ENCODE peak calls at places on chromosomes 2 and 18, in four cellular contexts. N is neuronal stem cell, J is HL-60, L is transverse colon. Z is an unnamed sample.

GRCh38 chr2:120722603-120723421 is 12.9 kb upstream of the GLI2 start:
- DNase-seq in N (no peak), J (no peak), L (no peak), Z (no peak)

GRCh38 chr2:232898592-232899541 is 28.8 kb downstream of the SNORC start:
- DNase-seq in N (no peak), J (no peak), L (no peak), Z (no peak)

GRCh38 chr2:43611987-43612894 is 16.4 kb upstream of the THADA start:
- DNase-seq in N (peak; percentile 65), J (peak; percentile 74), L (peak; percentile 73), Z (peak; percentile 65)

GRCh38 chr2:161102770-161103450 is 57.3 kb upstream of the TANK start:
- DNase-seq in N (no peak), J (no peak), L (no peak), Z (no peak)

GRCh38 chr2:10255189-10256030 is 47.3 kb upstream of the HPCAL1 start:
- DNase-seq in N (no peak), J (no peak), L (no peak), Z (peak; percentile 31)

GRCh38 chr18:9918016-9918680 is 4.3 kb downstream of the VAPA start:
- DNase-seq in N (no peak), J (no peak), L (no peak), Z (no peak)

GRCh38 chr2:38174646-38175096 is 98.7 kb upstream of the CYP1B1 start:
- DNase-seq in N (no peak), J (peak; percentile 90), L (no peak), Z (no peak)

GRCh38 chr2:24382363-24383021 is 22.2 kb upstream of the ITSN2 start:
- DNase-seq in N (peak; percentile 49), J (peak; percentile 58), L (peak; percentile 54), Z (peak; percentile 62)

GRCh38 chr2:46439582-46439981 is 39.8 kb upstream of the TMEM247 start:
- DNase-seq in N (no peak), J (peak; percentile 44), L (no peak), Z (no peak)

GRCh38 chr18:9673296-9674251 is 34.5 kb upstream of the RAB31 start:
- DNase-seq in N (no peak), J (peak; percentile 89), L (peak; percentile 56), Z (no peak)

GRCh38 chr2:73232471-73233153 is 427 bp downstream of the PRADC1 start:
- DNase-seq in N (no peak), J (peak; percentile 29), L (peak; percentile 57), Z (no peak)

GRCh38 chr2:229407170-229407569 is 136.1 kb upstream of the PID1 start:
- DNase-seq in N (no peak), J (no peak), L (peak; percentile 52), Z (peak; percentile 70)

GRCh38 chr2:95333888-95334338 is 36.8 kb downstream of the KCNIP3 start:
- DNase-seq in N (no peak), J (no peak), L (peak; percentile 73), Z (peak; percentile 37)

GRCh38 chr18:11154369-11154982 is 5.1 kb upstream of the PIEZO2 start:
- DNase-seq in N (peak; percentile 40), J (peak; percentile 22), L (no peak), Z (no peak)

GRCh38 chr18:55360061-55360460 is 227.9 kb downstream of the TCF4 start:
- DNase-seq in N (no peak), J (no peak), L (no peak), Z (no peak)

GRCh38 chr2:82675186-82675585 is 1783.9 kb downstream of the SUCLG1 start:
- DNase-seq in N (no peak), J (no peak), L (no peak), Z (no peak)

GRCh38 chr2:150937030-150937429 is 324.6 kb downstream of the RBM43 start:
- DNase-seq in N (no peak), J (no peak), L (no peak), Z (no peak)

GRCh38 chr2:37623971-37624897 is 47.2 kb downstream of the CDC42EP3 start:
- DNase-seq in N (no peak), J (no peak), L (no peak), Z (no peak)

GRCh38 chr2:70011786-70012185 is 50.4 kb upstream of the ASPRV1 start:
- DNase-seq in N (no peak), J (no peak), L (no peak), Z (no peak)

GRCh38 chr2:99600929-99601680 is 111.3 kb upstream of the REV1 start:
- DNase-seq in N (no peak), J (no peak), L (no peak), Z (peak; percentile 64)

DNA sequence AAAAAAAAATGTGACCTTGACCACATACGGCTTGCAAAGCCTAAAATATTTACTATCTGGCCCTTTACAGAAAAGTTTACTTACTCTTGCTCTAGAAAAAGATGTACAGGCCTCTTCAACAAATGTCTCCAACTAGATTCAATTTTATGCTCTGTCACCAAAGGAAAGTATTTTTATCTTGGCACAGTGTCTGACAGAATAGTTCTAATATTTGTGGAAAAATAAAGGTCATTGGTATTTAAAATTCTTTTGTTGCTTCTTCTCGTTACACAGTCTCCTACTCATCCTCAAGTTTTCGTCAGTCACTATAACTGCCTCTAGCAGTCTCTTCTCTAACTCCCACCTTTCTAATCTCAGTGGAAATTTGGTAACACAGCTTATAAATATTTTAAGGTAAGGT is 1.4 kb downstream of the RBKS start:
- DNase-seq in N (no peak), J (no peak), L (no peak), Z (no peak)
- H3K27ac ChIP-seq in N (no peak overlapping the region), J (peak overlapping the region; percentile 96), L (peak overlapping the region; percentile 93), Z (no peak overlapping the region)

GRCh38 chr2:119549236-119549635 is 5.0 kb downstream of the CFAP221 start:
- DNase-seq in N (no peak), J (no peak), L (no peak), Z (no peak)
- H3K27me3 ChIP-seq in N (no peaks in the 10 kb centered on the region), J (peaks cover 12% of the 10 kb centered on the region), L (peaks cover 4% of the 10 kb centered on the region), Z (no peaks in the 10 kb centered on the region)

GRCh38 chr2:26754539-26754938 is 9.5 kb upstream of the SLC35F6 start:
- DNase-seq in N (no peak), J (no peak), L (no peak), Z (no peak)
- H3K27ac ChIP-seq in N (no peak overlapping the region), J (no peak overlapping the region), L (no peak overlapping the region), Z (no peak overlapping the region)

GRCh38 chr2:176083796-176084261 is at the start of gene EVX2:
- DNase-seq in N (no peak), J (no peak), L (no peak), Z (no peak)

GRCh38 chr2:176087330-176088047 is 3.7 kb upstream of the EVX2 start:
- DNase-seq in N (no peak), J (no peak), L (no peak), Z (no peak)

GRCh38 chr2:176085120-176085788 is 1.5 kb upstream of the EVX2 start:
- DNase-seq in N (no peak), J (no peak), L (no peak), Z (no peak)

GRCh38 chr2:176088048-176088936 is 4.2 kb upstream of the HOXD13 start:
- DNase-seq in N (no peak), J (peak; percentile 44), L (peak; percentile 59), Z (no peak)

GRCh38 chr2:176085861-176086771 is 2.4 kb upstream of the EVX2 start:
- DNase-seq in N (no peak), J (peak; percentile 43), L (peak; percentile 49), Z (no peak)
- H3K27me3 ChIP-seq in N (peaks cover 57% of the 10 kb centered on the region), J (peaks cover 96% of the 10 kb centered on the region), L (peaks cover 100% of the 10 kb centered on the region), Z (no peaks in the 10 kb centered on the region)

GRCh38 chr2:157430266-157430665 is 13.6 kb downstream of the CYTIP start:
- DNase-seq in N (no peak), J (no peak), L (no peak), Z (no peak)

GRCh38 chr2:157428500-157429175 is 15.3 kb downstream of the CYTIP start:
- DNase-seq in N (no peak), J (no peak), L (no peak), Z (no peak)

GRCh38 chr2:157427922-157428303 is 16.0 kb downstream of the CYTIP start:
- DNase-seq in N (no peak), J (no peak), L (no peak), Z (no peak)

GRCh38 chr2:157433335-157433890 is 10.5 kb downstream of the CYTIP start:
- DNase-seq in N (no peak), J (no peak), L (no peak), Z (no peak)

DNA sequence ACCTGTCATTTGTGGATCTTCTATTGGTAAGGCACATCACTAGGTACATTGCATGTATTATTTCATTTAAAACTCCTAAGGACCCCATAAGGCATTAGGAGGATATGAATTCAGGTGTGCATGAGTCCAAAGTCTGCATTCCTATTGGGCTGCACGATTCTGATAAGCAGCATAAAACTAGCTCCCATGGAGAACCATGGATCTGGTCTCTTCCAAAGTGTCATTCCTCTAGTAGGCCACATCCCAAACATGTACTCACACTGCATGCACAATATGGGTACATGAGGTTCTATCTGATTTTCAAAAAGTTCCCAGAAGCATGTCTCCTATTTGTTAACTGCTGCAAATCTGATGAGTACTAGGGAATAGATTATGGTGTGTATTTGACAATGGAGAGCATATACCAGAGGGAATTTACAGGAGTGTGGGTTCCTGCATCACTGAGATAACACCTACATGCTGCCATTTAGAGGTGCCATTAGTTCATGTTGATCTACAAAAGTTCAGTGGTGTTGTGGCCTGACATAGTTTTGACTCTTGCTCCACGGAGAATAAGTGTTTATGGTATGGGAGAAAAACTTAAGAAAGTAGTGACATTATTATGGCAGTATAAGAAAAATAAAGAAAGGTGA is 11.3 kb downstream of the CYTIP start:
- DNase-seq in N (no peak), J (no peak), L (no peak), Z (no peak)
- H3K27ac ChIP-seq in N (no peak overlapping the region), J (no peak overlapping the region), L (peak overlapping the region; percentile 38), Z (no peak overlapping the region)

GRCh38 chr2:176081993-176082884 is 1.5 kb downstream of the EVX2 start:
- DNase-seq in N (no peak), J (no peak), L (no peak), Z (no peak)

GRCh38 chr2:176081451-176081992 is 2.2 kb downstream of the EVX2 start:
- DNase-seq in N (no peak), J (no peak), L (no peak), Z (no peak)

GRCh38 chr2:176080540-176081355 is 3.0 kb downstream of the EVX2 start:
- DNase-seq in N (no peak), J (no peak), L (peak; percentile 49), Z (no peak)

GRCh38 chr2:176082885-176083731 is 654 bp downstream of the EVX2 start:
- DNase-seq in N (no peak), J (no peak), L (no peak), Z (no peak)

GRCh38 chr2:176084629-176085119 is 912 bp upstream of the EVX2 start:
- DNase-seq in N (no peak), J (no peak), L (no peak), Z (no peak)
- H3K27me3 ChIP-seq in N (peaks cover 58% of the 10 kb centered on the region), J (peaks cover 87% of the 10 kb centered on the region), L (peaks cover 99% of the 10 kb centered on the region), Z (no peaks in the 10 kb centered on the region)

GRCh38 chr2:236663671-236664101 is 94.1 kb downstream of the ACKR3 start:
- DNase-seq in N (no peak), J (no peak), L (no peak), Z (no peak)

GRCh38 chr2:236665572-236666118 is 96.0 kb downstream of the ACKR3 start:
- DNase-seq in N (no peak), J (no peak), L (no peak), Z (no peak)

GRCh38 chr2:236665130-236665529 is 95.5 kb downstream of the ACKR3 start:
- DNase-seq in N (no peak), J (no peak), L (no peak), Z (no peak)

GRCh38 chr2:236663267-236663666 is 93.6 kb downstream of the ACKR3 start:
- DNase-seq in N (no peak), J (no peak), L (peak; percentile 52), Z (peak; percentile 79)

GRCh38 chr2:236664131-236664530 is 94.5 kb downstream of the ACKR3 start:
- DNase-seq in N (no peak), J (no peak), L (no peak), Z (no peak)
- H3K27ac ChIP-seq in N (no peak overlapping the region), J (no peak overlapping the region), L (peak overlapping the region; percentile 60), Z (no peak overlapping the region)

Z was measured in aorta.